ENCODE peak calls at places on chromosomes 2 and 18, in six cellular contexts. B is mesendoderm, O is IMR-90, C is sigmoid colon, K is left ventricle myocardium inferior, N is GM23248. V is an unnamed sample.

GRCh38 chr2:127593228-127594115 is 52.5 kb upstream of the GPR17 start:
- DNase-seq in K (no peak), O (no peak), N (no peak), B (no peak), C (no peak), V (no peak)

GRCh38 chr2:25035537-25036220 is 6.2 kb upstream of the EFR3B start:
- DNase-seq in N (no peak), K (no peak), O (no peak), B (no peak), C (no peak), V (no peak)

GRCh38 chr2:178912416-178913056 is 105.3 kb upstream of the TTN start:
- DNase-seq in B (no peak), K (no peak), O (peak; percentile 4), C (no peak), N (peak; percentile 48), V (no peak)

GRCh38 chr2:177568893-177569292 is 176.3 kb downstream of the AGPS start:
- DNase-seq in B (no peak), C (no peak), N (no peak), O (no peak), K (no peak), V (no peak)

GRCh38 chr2:53051157-53051556 is 716.4 kb upstream of the CHAC2 start:
- DNase-seq in O (no peak), B (no peak), K (no peak), N (no peak), C (no peak), V (no peak)

GRCh38 chr2:230202430-230203109 is 17.2 kb downstream of the SP110 start:
- DNase-seq in N (no peak), C (no peak), B (no peak), O (no peak), K (no peak), V (no peak)

GRCh38 chr2:236674238-236674637 is 104.6 kb downstream of the ACKR3 start:
- DNase-seq in K (no peak), N (no peak), O (no peak), C (no peak), B (no peak), V (no peak)

GRCh38 chr18:79938196-79938595 is 13.3 kb downstream of the SLC66A2 start:
- DNase-seq in O (no peak), C (peak; percentile 14), B (no peak), N (no peak), K (no peak), V (no peak)

GRCh38 chr18:13366131-13366530 is 147.6 kb downstream of the LDLRAD4 start:
- DNase-seq in B (peak; percentile 59), N (no peak), K (no peak), O (no peak), C (no peak), V (no peak)

GRCh38 chr2:216146573-216146972 is 37.4 kb downstream of the XRCC5 start:
- DNase-seq in K (no peak), N (no peak), C (no peak), O (no peak), B (no peak), V (no peak)

GRCh38 chr2:173488861-173489260 is 134.2 kb downstream of the CDCA7 start:
- DNase-seq in O (no peak), C (no peak), B (no peak), N (no peak), K (no peak), V (no peak)

GRCh38 chr2:210366675-210367080 is 51.7 kb upstream of the MYL1 start:
- DNase-seq in B (no peak), N (peak; percentile 2), O (no peak), C (no peak), K (no peak), V (no peak)

GRCh38 chr2:214731008-214731407 is 78.5 kb downstream of the BARD1 start:
- DNase-seq in C (no peak), O (no peak), B (peak; percentile 6), K (no peak), N (no peak), V (no peak)

GRCh38 chr2:9674931-9675330 is 44.1 kb upstream of the YWHAQ start:
- DNase-seq in K (no peak), C (no peak), N (no peak), O (no peak), B (no peak), V (no peak)

DNA sequence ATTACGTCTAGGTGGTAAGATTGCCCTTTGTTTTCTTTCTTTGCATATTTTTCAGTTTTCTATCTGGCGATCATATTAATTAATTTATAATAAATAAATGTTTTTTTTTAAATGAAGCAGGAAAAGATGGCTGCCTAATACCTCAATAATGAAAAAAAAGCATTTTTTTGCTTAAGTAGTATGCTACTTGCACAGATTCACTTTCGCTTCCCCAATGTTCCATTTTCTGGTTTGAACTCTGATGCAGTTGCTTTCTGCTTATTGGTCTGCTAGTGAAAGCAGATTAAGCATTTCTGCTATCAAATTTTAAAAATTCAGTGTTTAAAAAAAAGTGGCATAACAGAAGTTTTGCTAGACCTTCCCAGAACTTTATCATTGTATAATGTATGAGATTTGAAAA is 11.9 kb upstream of the TMEM182 start:
- DNase-seq in O (no peak), N (no peak), B (no peak), C (no peak), K (no peak), V (no peak)
- H3K27ac ChIP-seq in O (no peak overlapping the region), N (no peak overlapping the region), B (no peak overlapping the region), C (no peak overlapping the region), K (no peak overlapping the region), V (no peak overlapping the region)

DNA sequence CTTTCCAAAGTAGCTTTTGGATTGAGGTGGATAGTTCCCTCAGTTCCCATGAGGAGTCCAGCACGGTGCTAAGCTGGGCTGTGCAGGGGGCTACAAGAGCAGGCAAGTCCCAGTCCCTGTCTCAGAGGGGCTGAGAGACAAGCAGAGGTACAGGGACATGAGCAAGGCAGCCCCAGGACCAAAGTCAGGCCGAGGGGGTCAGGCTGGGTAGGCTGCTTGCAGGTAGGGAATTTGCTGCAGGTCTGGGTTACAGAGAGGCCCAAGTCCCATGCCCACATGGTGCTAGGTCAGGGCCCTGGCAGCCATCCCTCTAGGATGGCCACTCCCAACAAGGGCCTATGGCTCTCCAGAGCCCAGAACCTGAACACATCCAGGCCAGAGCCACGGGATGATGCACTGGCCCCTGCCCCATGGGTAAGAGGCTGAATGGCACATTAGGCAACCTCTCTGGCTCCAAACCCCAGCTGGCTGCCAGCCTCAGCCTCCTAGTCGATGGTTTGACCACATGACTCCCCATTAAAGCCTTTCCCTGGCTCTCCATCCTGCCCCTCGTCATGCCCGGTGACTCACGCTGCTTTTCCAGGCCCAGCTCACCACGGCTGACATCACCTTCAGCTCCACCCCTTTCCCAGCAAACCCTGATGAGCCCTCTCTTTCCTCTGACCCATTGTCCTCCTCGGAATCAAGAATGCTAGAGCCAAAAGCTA is 83.7 kb downstream of the SDC1 start:
- DNase-seq in O (peak; percentile 96), N (peak; percentile 98), K (peak; percentile 25), C (peak; percentile 86), B (peak; percentile 51), V (peak; percentile 72)
- H3K4me1 ChIP-seq in O (peaks cover 9% of the 10 kb centered on the region), N (peaks cover 21% of the 10 kb centered on the region), K (no peaks in the 10 kb centered on the region), C (no peaks in the 10 kb centered on the region), B (peaks cover 2% of the 10 kb centered on the region), V (peaks cover 2% of the 10 kb centered on the region)

DNA sequence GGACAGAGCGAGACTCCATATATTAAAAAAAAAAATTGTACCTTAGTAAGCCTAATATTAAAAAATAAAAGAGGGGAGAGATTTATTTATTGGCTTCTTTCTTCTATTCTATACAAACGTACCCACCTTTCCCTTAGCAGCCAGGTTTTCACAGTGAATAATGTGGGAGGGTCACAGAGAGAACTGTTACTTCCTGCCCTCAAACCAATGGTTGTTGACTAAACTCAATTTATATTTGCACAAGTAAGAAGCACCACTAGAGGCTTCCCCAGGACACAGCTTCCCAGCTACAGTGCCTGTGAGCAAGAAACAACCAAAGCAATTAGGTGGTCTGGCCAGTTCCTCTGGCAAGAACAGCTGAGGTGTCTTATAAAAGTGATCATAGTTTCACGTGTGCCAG is 28.9 kb upstream of the GALR1 start:
- DNase-seq in O (no peak), B (peak; percentile 16), C (no peak), N (no peak), K (no peak), V (no peak)
- H3K4me3 ChIP-seq in O (no peak overlapping the region), B (no peak overlapping the region), C (no peak overlapping the region), N (no peak overlapping the region), K (no peak overlapping the region), V (no peak overlapping the region)

GRCh38 chr2:168181825-168182224 is 65.6 kb downstream of the STK39 start:
- DNase-seq in N (no peak), C (no peak), K (no peak), O (no peak), B (no peak), V (peak; percentile 83)
- H3K27ac ChIP-seq in N (no peak overlapping the region), C (no peak overlapping the region), K (no peak overlapping the region), O (no peak overlapping the region), B (no peak overlapping the region), V (no peak overlapping the region)

V was measured in small intestine.